ENCODE peak calls at places on chromosomes 7 and 10, in eight cellular contexts. O, T, G, K, Q, R, U and D are unnamed samples.

GRCh38 chr7:92991190-92991589 is 126.6 kb downstream of the SAMD9 start:
- DNase-seq in O (no peak), T (no peak), G (no peak), K (no peak), Q (no peak), R (no peak), U (no peak), D (no peak)

GRCh38 chr7:11786186-11786585 is 45.8 kb downstream of the THSD7A start:
- DNase-seq in O (peak; percentile 85), T (no peak), G (no peak), K (no peak), Q (peak; percentile 83), R (no peak), U (no peak), D (peak; percentile 84)

GRCh38 chr7:108613147-108613948 is 43.7 kb downstream of the DNAJB9 start:
- DNase-seq in O (peak; percentile 65), T (peak; percentile 60), G (no peak), K (no peak), Q (peak; percentile 55), R (no peak), U (no peak), D (peak; percentile 6)

GRCh38 chr10:86402283-86402931 is 35.8 kb upstream of the GRID1 start:
- DNase-seq in O (no peak), T (no peak), G (no peak), K (no peak), Q (no peak), R (no peak), U (no peak), D (peak; percentile 39)

GRCh38 chr10:100020161-100020882 is 10.6 kb upstream of the DNMBP start:
- DNase-seq in O (no peak), T (peak; percentile 94), G (no peak), K (no peak), Q (no peak), R (no peak), U (no peak), D (no peak)

GRCh38 chr10:74379474-74379873 is 228.5 kb downstream of the ADK start:
- DNase-seq in O (no peak), T (no peak), G (no peak), K (no peak), Q (no peak), R (no peak), U (no peak), D (no peak)

GRCh38 chr10:111076682-111077661 is at the start of gene ADRA2A:
- DNase-seq in O (peak; percentile 41), T (no peak), G (peak; percentile 78), K (no peak), Q (peak; percentile 80), R (no peak), U (peak; percentile 86), D (peak; percentile 28)

GRCh38 chr10:132961-133898 is 2.0 kb upstream of the ZMYND11 start:
- DNase-seq in O (peak; percentile 79), T (no peak), G (no peak), K (no peak), Q (peak; percentile 79), R (no peak), U (no peak), D (peak; percentile 89)

GRCh38 chr7:3141326-3141725 is 97.7 kb upstream of the CARD11 start:
- DNase-seq in O (no peak), T (no peak), G (no peak), K (no peak), Q (no peak), R (no peak), U (no peak), D (no peak)

GRCh38 chr10:123619067-123619855 is 46.9 kb upstream of the GPR26 start:
- DNase-seq in O (no peak), T (no peak), G (no peak), K (no peak), Q (no peak), R (no peak), U (no peak), D (no peak)

GRCh38 chr10:64408386-64409178 is 887.4 kb downstream of the REEP3 start:
- DNase-seq in O (no peak), T (no peak), G (no peak), K (no peak), Q (no peak), R (no peak), U (no peak), D (no peak)

GRCh38 chr10:43093423-43094090 is 16.7 kb downstream of the RET start:
- DNase-seq in O (no peak), T (no peak), G (no peak), K (no peak), Q (peak; percentile 62), R (no peak), U (no peak), D (no peak)

GRCh38 chr7:116948934-116949333 is 4.4 kb upstream of the ST7 start:
- DNase-seq in O (no peak), T (no peak), G (no peak), K (no peak), Q (peak; percentile 56), R (no peak), U (peak; percentile 16), D (peak; percentile 38)

GRCh38 chr7:66627151-66627681 is 1.5 kb upstream of the KCTD7 start:
- DNase-seq in O (peak; percentile 48), T (peak; percentile 52), G (no peak), K (peak; percentile 26), Q (no peak), R (peak; percentile 25), U (no peak), D (no peak)

GRCh38 chr7:104123786-104124185 is 84.0 kb downstream of the ORC5 start:
- DNase-seq in O (peak; percentile 29), T (no peak), G (no peak), K (no peak), Q (no peak), R (no peak), U (no peak), D (peak; percentile 41)

GRCh38 chr10:132122939-132123445 is 57.2 kb downstream of the JAKMIP3 start:
- DNase-seq in O (no peak), T (no peak), G (peak; percentile 2), K (no peak), Q (no peak), R (no peak), U (no peak), D (no peak)

GRCh38 chr10:31623466-31623865 is 304.4 kb downstream of the ZEB1 start:
- DNase-seq in O (peak; percentile 60), T (no peak), G (no peak), K (no peak), Q (no peak), R (no peak), U (no peak), D (no peak)

DNA sequence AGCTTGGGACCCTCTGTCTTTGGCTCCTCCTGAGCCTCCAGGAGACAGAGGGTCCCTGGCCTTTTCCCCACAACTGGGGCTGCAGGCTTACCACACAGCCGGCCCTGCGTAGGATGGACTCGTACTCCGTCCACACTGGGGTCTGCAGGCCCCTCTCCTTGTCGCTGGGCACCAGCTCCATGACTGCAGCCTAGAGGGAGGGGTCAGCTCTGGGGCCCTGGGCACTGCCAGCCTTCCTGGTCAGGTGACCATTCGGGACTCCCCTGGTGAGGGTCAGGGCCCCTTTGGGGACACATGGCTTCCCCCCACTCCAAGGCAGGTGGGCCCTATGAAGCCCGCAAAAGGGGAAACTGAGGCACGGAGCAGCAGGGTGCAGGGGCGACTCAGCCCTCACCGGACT is 1.3 kb downstream of the FUOM start:
- DNase-seq in O (no peak), T (no peak), G (no peak), K (no peak), Q (no peak), R (no peak), U (no peak), D (no peak)
- H3K4me3 ChIP-seq in O (peak overlapping the region; percentile 60), T (peak overlapping the region; percentile 76), G (no peak overlapping the region), K (peak overlapping the region; percentile 61), Q (peak overlapping the region; percentile 82), R (peak overlapping the region; percentile 82), U (no peak overlapping the region), D (peak overlapping the region; percentile 57)

GRCh38 chr10:72320676-72321247 is 34.0 kb downstream of the DNAJB12 start:
- DNase-seq in O (peak; percentile 99), T (peak; percentile 99), G (peak; percentile 58), K (peak; percentile 95), Q (peak; percentile 99), R (peak; percentile 77), U (peak; percentile 77), D (peak; percentile 95)

GRCh38 chr10:72316748-72317435 is 37.8 kb downstream of the DNAJB12 start:
- DNase-seq in O (no peak), T (peak; percentile 74), G (peak; percentile 84), K (no peak), Q (no peak), R (no peak), U (peak; percentile 78), D (no peak)

GRCh38 chr10:72316386-72316700 is 38.4 kb downstream of the DNAJB12 start:
- DNase-seq in O (no peak), T (no peak), G (no peak), K (no peak), Q (no peak), R (no peak), U (no peak), D (no peak)

GRCh38 chr10:72319416-72320254 is 35.1 kb downstream of the DNAJB12 start:
- DNase-seq in O (peak; percentile 95), T (peak; percentile 95), G (peak; percentile 94), K (peak; percentile 73), Q (peak; percentile 91), R (peak; percentile 89), U (peak; percentile 94), D (peak; percentile 69)

DNA sequence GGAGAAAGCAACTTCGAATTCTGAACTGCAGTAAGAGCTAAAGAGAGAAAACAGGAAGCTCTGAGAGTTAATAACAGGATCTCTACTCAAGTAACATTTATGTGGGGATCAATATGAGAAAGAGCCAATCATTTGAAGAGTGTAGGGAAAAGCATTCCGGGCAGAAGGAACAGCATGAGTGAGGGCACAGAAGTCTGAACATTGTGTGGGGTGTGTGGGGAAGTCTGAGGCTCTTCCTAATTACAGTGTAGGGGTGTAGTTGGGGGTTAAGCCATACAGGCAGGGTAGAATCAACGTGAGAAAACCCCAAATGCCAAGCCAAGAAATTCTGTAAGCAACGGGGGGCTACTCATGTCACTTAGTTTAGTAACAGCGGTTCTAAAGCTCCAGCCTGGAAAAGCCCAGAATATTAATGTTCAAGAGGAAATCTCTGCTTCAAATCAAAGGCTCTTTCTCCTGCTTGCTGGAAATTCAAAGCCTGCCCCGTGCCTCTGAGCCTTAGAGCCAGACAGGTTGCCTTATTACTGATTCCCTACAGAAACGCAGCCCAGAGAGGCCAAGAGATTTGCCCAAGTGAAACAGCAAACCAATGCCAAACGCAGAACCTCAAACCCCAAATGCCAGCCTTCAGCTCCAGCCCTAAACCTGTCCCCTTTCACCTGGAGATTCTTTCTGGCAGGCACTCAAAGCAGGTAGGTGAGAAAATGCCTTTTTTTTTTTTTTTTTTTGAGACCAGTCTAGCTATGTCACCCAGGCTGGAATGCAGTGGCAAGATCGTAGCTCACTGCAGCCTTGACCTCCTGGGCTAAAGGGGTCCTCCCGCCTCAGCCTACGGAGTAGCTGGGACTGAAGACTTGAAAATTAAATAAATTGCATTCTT is 36.1 kb downstream of the DNAJB12 start:
- DNase-seq in O (peak; percentile 40), T (no peak), G (no peak), K (no peak), Q (peak; percentile 77), R (no peak), U (no peak), D (no peak)
- H3K4me3 ChIP-seq in O (no peak overlapping the region), T (peak overlapping the region; percentile 66), G (no peak overlapping the region), K (peak overlapping the region; percentile 50), Q (no peak overlapping the region), R (no peak overlapping the region), U (no peak overlapping the region), D (no peak overlapping the region)

GRCh38 chr10:22230331-22230833 is 12.6 kb upstream of the EBLN1 start:
- DNase-seq in O (peak; percentile 71), T (peak; percentile 75), G (no peak), K (no peak), Q (peak; percentile 55), R (no peak), U (peak; percentile 25), D (peak; percentile 61)
- H3K4me3 ChIP-seq in O (peak overlapping the region; percentile 71), T (peak overlapping the region; percentile 77), G (peak overlapping the region; percentile 9), K (peak overlapping the region; percentile 73), Q (peak overlapping the region; percentile 87), R (peak overlapping the region; percentile 69), U (peak overlapping the region; percentile 44), D (peak overlapping the region; percentile 80)

GRCh38 chr7:80876894-80877414 is 41.9 kb downstream of the SEMA3C start:
- DNase-seq in O (no peak), T (no peak), G (peak; percentile 37), K (no peak), Q (peak; percentile 21), R (no peak), U (no peak), D (peak; percentile 84)
- H3K4me3 ChIP-seq in O (no peak overlapping the region), T (no peak overlapping the region), G (no peak overlapping the region), K (no peak overlapping the region), Q (no peak overlapping the region), R (no peak overlapping the region), U (no peak overlapping the region), D (no peak overlapping the region)